ENCODE peak calls at places on chromosomes 13 and 19, in seven cellular contexts. M is lower leg skin, Z is choroid plexus epithelial cell, D is neural crest cell, W is cardiac muscle cell, S is psoas muscle, F is colonic mucosa. A is an unnamed sample.

GRCh38 chr13:101706651-101707050 is 254.2 kb downstream of the ITGBL1 start:
- DNase-seq in M (peak), Z (peak), D (no peak), W (no peak), S (no peak), F (no peak), A (no peak)

GRCh38 chr13:87877477-87877876 is 206.3 kb downstream of the SLITRK5 start:
- DNase-seq in M (no peak), Z (no peak), D (no peak), W (no peak), S (no peak), F (no peak), A (no peak)

GRCh38 chr13:96082640-96083039 is 7.3 kb upstream of the HS6ST3 start:
- DNase-seq in M (no peak), Z (no peak), D (no peak), W (no peak), S (no peak), F (no peak), A (no peak)

GRCh38 chr13:103145476-103145875 is 79.3 kb upstream of the SLC10A2 start:
- DNase-seq in M (no peak), Z (peak), D (no peak), W (no peak), S (no peak), F (no peak), A (no peak)

GRCh38 chr13:41019578-41020347 is 647 bp upstream of the ELF1 start:
- DNase-seq in M (no peak), Z (no peak), D (no peak), W (no peak), S (no peak), F (no peak), A (no peak)

GRCh38 chr13:98461525-98462240 is 115.2 kb downstream of the STK24 start:
- DNase-seq in M (no peak), Z (no peak), D (no peak), W (no peak), S (no peak), F (no peak), A (no peak)

GRCh38 chr19:3316132-3316648 is 50.2 kb upstream of the NFIC start:
- DNase-seq in M (no peak), Z (no peak), D (no peak), W (no peak), S (no peak), F (no peak), A (no peak)

GRCh38 chr19:11964496-11964857 is 363 bp upstream of the ZNF763 start:
- DNase-seq in M (no peak), Z (no peak), D (no peak), W (no peak), S (no peak), F (no peak), A (no peak)

GRCh38 chr13:29196409-29197074 is 376.4 kb downstream of the MTUS2 start:
- DNase-seq in M (no peak), Z (no peak), D (no peak), W (no peak), S (no peak), F (no peak), A (no peak)

GRCh38 chr13:114131581-114132418 is 623 bp downstream of the RASA3 start:
- DNase-seq in M (no peak), Z (peak), D (no peak), W (peak), S (peak), F (no peak), A (no peak)

GRCh38 chr13:60617863-60618733 is 221.1 kb downstream of the TDRD3 start:
- DNase-seq in M (no peak), Z (peak), D (no peak), W (peak), S (no peak), F (no peak), A (peak)

GRCh38 chr13:84037937-84038464 is 155.7 kb upstream of the SLITRK1 start:
- DNase-seq in M (no peak), Z (no peak), D (no peak), W (no peak), S (no peak), F (no peak), A (no peak)

GRCh38 chr13:88217372-88217771 is 546.2 kb downstream of the SLITRK5 start:
- DNase-seq in M (no peak), Z (no peak), D (no peak), W (no peak), S (no peak), F (no peak), A (no peak)

GRCh38 chr19:7442423-7442822 is 46.4 kb downstream of the PEX11G start:
- DNase-seq in M (no peak), Z (peak), D (no peak), W (no peak), S (no peak), F (no peak), A (no peak)

GRCh38 chr13:46035066-46035465 is 17.5 kb downstream of the ZC3H13 start:
- DNase-seq in M (no peak), Z (no peak), D (no peak), W (no peak), S (no peak), F (no peak), A (no peak)

GRCh38 chr19:42831221-42832019 is 48.1 kb downstream of the PSG1 start:
- DNase-seq in M (no peak), Z (no peak), D (no peak), W (no peak), S (no peak), F (no peak), A (no peak)

GRCh38 chr19:32222594-32222993 is 122.8 kb upstream of the ZNF507 start:
- DNase-seq in M (no peak), Z (no peak), D (no peak), W (no peak), S (no peak), F (no peak), A (no peak)

GRCh38 chr19:45901432-45901903 is 945 bp downstream of the MYPOP start:
- DNase-seq in M (no peak), Z (peak), D (no peak), W (peak), S (no peak), F (peak), A (peak)

GRCh38 chr13:59754411-59754810 is 409.3 kb downstream of the DIAPH3 start:
- DNase-seq in M (no peak), Z (no peak), D (no peak), W (no peak), S (no peak), F (no peak), A (no peak)

GRCh38 chr13:91024157-91024792 is 323.2 kb upstream of the MIR17HG start:
- DNase-seq in M (no peak), Z (no peak), D (no peak), W (no peak), S (no peak), F (no peak), A (no peak)

GRCh38 chr13:65964672-65965071 is 1265.5 kb downstream of the PCDH9 start:
- DNase-seq in M (no peak), Z (no peak), D (no peak), W (no peak), S (no peak), F (no peak), A (no peak)

DNA sequence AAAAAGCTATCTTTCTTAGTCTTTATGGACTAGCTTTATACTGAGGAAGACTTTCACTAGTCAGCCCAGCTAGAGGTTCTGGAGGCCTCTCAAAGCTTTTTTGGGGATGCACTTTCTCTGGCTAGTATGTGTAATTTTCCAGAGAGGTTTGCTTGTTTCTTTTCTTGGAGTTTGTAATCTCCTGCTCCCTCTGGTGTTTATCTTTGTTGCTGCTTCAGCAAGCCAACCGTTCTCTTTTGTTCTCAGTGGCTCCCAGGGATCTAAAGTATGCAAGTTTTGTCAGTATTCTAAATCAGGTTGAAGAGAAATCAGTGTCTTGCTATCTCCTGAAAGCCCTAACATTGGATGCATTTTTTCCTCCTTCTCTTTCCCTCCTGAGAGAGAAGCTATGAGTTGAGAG is 121.1 kb upstream of the MYO16 start:
- DNase-seq in M (no peak), Z (peak), D (no peak), W (peak), S (no peak), F (no peak), A (peak)
- TF ChIP-seq CTCF in M (no peak), Z (peak), D (peak), W (peak), S (peak), F (peak), A (no peak)

GRCh38 chr13:112209731-112210130 is 142.8 kb downstream of the SOX1 start:
- DNase-seq in M (no peak), Z (no peak), D (no peak), W (no peak), S (no peak), F (no peak), A (no peak)
- TF ChIP-seq CTCF in M (no peak), Z (no peak), D (no peak), W (no peak), S (no peak), F (no peak), A (no peak)

DNA sequence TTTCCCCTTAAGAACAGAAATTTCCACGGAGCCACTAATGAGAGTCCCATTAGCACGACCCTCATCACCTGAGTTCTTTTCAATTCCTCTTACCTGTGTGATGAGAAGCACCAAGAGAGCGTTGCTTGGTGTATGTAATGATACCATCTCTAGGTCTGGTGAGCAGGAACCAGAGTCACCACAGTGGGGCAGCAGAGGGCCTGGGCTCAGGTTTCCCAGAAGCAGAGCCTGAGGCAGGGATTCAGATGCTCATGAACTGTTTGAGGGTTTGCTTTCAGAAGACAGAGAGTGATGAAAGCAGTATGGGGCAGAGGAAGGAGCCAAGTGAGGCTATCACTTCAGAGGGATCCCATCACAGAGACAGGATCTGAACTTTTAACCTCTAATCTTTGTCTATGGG is 3.1 kb upstream of the PTPRH start:
- DNase-seq in M (no peak), Z (no peak), D (peak), W (no peak), S (no peak), F (peak), A (peak)
- TF ChIP-seq CTCF in M (no peak), Z (peak), D (peak), W (peak), S (no peak), F (peak), A (peak)

DNA sequence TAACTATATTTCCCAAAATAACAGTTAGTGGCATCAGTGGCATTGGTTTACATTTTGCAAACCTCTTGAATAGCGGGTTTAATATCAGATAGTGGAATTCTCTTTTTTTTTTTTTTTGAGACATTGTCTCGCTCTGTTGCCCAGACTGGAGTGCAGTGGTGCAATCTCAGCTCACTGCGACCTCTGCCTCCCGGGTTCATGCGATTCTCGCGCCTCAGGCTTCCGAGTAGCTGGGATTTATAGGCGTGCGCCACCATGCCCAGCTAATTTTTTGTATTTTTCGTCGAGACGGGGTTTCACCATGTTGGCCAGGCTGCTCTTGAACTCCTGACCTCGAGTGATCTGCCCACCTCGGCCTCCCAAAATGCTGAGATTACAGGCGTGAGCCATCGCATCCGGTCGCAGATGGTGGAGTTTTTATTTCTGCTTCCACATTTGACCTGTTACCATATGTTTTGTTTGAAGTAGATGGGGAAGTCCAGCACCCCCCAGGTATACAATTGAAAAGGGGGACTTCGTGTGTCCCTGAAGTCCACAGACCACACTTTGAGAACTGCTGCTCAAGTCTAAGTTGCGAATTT is 40.5 kb upstream of the XPO4 start:
- DNase-seq in M (no peak), Z (no peak), D (no peak), W (no peak), S (no peak), F (peak), A (no peak)
- TF ChIP-seq CTCF in M (no peak), Z (no peak), D (no peak), W (no peak), S (no peak), F (no peak), A (no peak)

GRCh38 chr13:35988648-35989081 is 142.5 kb downstream of the DCLK1 start:
- DNase-seq in M (no peak), Z (peak), D (no peak), W (no peak), S (no peak), F (no peak), A (no peak)

GRCh38 chr13:35987572-35988513 is 143.3 kb downstream of the DCLK1 start:
- DNase-seq in M (no peak), Z (no peak), D (no peak), W (no peak), S (no peak), F (no peak), A (no peak)

GRCh38 chr13:35984776-35985453 is 146.3 kb downstream of the DCLK1 start:
- DNase-seq in M (no peak), Z (no peak), D (peak), W (peak), S (no peak), F (no peak), A (no peak)

GRCh38 chr13:35983206-35983605 is 148.0 kb downstream of the DCLK1 start:
- DNase-seq in M (no peak), Z (no peak), D (no peak), W (no peak), S (no peak), F (no peak), A (no peak)

GRCh38 chr13:35984287-35984686 is 146.9 kb downstream of the DCLK1 start:
- DNase-seq in M (no peak), Z (no peak), D (no peak), W (no peak), S (no peak), F (no peak), A (no peak)
- TF ChIP-seq CTCF in M (no peak), Z (peak), D (no peak), W (no peak), S (no peak), F (no peak), A (no peak)

DNA sequence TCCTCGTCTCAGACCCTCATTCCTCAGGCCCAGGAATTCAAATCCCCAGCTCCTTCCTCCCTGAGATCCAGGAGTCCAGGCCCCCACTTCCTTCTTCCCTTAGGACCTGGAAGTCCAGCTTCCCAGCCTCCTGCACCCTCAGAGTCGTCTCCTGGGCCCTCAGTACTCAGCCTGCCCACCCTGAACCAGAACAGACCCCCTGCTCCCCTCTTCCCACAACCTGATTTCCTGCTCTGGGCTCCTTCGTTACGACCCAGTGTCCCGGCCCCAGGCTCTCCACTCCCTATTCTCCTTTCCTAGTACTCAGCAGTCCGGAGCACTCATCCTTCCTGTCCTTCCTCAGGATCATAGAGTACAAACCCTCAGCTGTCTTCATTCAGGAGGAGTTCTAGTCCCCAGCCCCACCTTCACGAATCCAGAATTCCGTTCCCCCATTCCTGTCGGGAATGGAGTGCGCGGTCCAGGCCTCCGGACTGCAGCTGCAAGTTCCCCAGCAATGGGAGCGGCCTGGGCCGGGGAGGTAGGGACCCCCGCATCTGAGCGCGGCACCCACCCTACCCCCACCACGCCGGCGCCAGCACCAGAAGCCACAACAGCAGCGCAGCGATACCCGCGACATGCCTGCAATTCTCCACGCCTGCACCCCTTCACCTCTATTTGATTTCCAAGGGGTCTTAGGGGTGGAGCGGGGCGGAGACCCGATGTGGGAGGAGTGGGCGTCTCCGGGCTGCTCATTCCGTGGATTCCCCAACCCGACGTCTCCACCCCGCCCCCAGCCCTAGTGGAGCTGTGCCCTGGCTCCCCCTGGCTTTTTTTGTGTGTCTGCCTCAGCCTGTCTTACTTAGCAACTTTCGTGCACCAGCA is 12.7 kb downstream of the EGLN2 start:
- DNase-seq in M (no peak), Z (peak), D (no peak), W (peak), S (peak), F (peak), A (no peak)
- TF ChIP-seq CTCF in M (no peak), Z (peak), D (peak), W (peak), S (no peak), F (no peak), A (no peak)

GRCh38 chr19:2055871-2056809 is 5.1 kb upstream of the MKNK2 start:
- DNase-seq in M (peak), Z (peak), D (no peak), W (no peak), S (peak), F (peak), A (peak)
- TF ChIP-seq CTCF in M (no peak), Z (no peak), D (no peak), W (no peak), S (no peak), F (no peak), A (no peak)

A was measured in mucosa of descending colon.